ENCODE peak calls at places on chromosomes 13 and 19, in ten cellular contexts. One of them, this sample, is unnamed. For H3K4me1, the result is how much of the 10 kb centered on the place peaks cover.

GRCh38 chr19:49624967-49625910 is 14.7 kb downstream of the RRAS start:
- DNase-seq in heart right ventricle: no peak
- DNase-seq in DND-41: no peak
- DNase-seq in fibroblast of lung: no peak
- DNase-seq in tibial artery: no peak
- DNase-seq in A673: no peak
- DNase-seq in GM23338: no peak
- DNase-seq in MM.1S: no peak
- DNase-seq in psoas muscle: no peak
- DNase-seq in CD4-positive, CD25-positive, alpha-beta regulatory T cell: no peak
- DNase-seq in this sample: no peak

GRCh38 chr13:97567510-97568243 is 133.7 kb downstream of the RAP2A start:
- DNase-seq in psoas muscle: peak
- DNase-seq in GM23338: peak
- DNase-seq in A673: no peak
- DNase-seq in CD4-positive, CD25-positive, alpha-beta regulatory T cell: no peak
- DNase-seq in fibroblast of lung: peak
- DNase-seq in heart right ventricle: no peak
- DNase-seq in DND-41: no peak
- DNase-seq in tibial artery: peak
- DNase-seq in MM.1S: no peak
- DNase-seq in this sample: peak

GRCh38 chr19:47176627-47177090 is 46.0 kb downstream of the SAE1 start:
- DNase-seq in tibial artery: no peak
- DNase-seq in DND-41: no peak
- DNase-seq in heart right ventricle: peak
- DNase-seq in A673: no peak
- DNase-seq in CD4-positive, CD25-positive, alpha-beta regulatory T cell: peak
- DNase-seq in GM23338: no peak
- DNase-seq in MM.1S: no peak
- DNase-seq in psoas muscle: no peak
- DNase-seq in fibroblast of lung: peak
- DNase-seq in this sample: no peak

GRCh38 chr19:18045307-18046013 is 37.5 kb downstream of the ARRDC2 start:
- DNase-seq in DND-41: no peak
- DNase-seq in psoas muscle: no peak
- DNase-seq in A673: no peak
- DNase-seq in fibroblast of lung: no peak
- DNase-seq in MM.1S: peak
- DNase-seq in CD4-positive, CD25-positive, alpha-beta regulatory T cell: no peak
- DNase-seq in GM23338: no peak
- DNase-seq in heart right ventricle: no peak
- DNase-seq in tibial artery: no peak
- DNase-seq in this sample: no peak

GRCh38 chr13:55602784-55603183 is 1537.9 kb upstream of the PRR20A start:
- DNase-seq in psoas muscle: no peak
- DNase-seq in tibial artery: no peak
- DNase-seq in A673: no peak
- DNase-seq in GM23338: no peak
- DNase-seq in CD4-positive, CD25-positive, alpha-beta regulatory T cell: no peak
- DNase-seq in MM.1S: no peak
- DNase-seq in fibroblast of lung: no peak
- DNase-seq in heart right ventricle: no peak
- DNase-seq in DND-41: no peak
- DNase-seq in this sample: no peak

GRCh38 chr19:10159610-10160009 is 35.1 kb downstream of the DNMT1 start:
- DNase-seq in MM.1S: no peak
- DNase-seq in A673: no peak
- DNase-seq in tibial artery: no peak
- DNase-seq in GM23338: no peak
- DNase-seq in CD4-positive, CD25-positive, alpha-beta regulatory T cell: no peak
- DNase-seq in psoas muscle: no peak
- DNase-seq in fibroblast of lung: no peak
- DNase-seq in heart right ventricle: no peak
- DNase-seq in DND-41: no peak
- DNase-seq in this sample: no peak

GRCh38 chr19:12922959-12923358 is 3.9 kb upstream of the SYCE2 start:
- DNase-seq in tibial artery: no peak
- DNase-seq in A673: no peak
- DNase-seq in MM.1S: no peak
- DNase-seq in fibroblast of lung: no peak
- DNase-seq in psoas muscle: no peak
- DNase-seq in heart right ventricle: no peak
- DNase-seq in GM23338: no peak
- DNase-seq in CD4-positive, CD25-positive, alpha-beta regulatory T cell: no peak
- DNase-seq in DND-41: no peak
- DNase-seq in this sample: no peak

GRCh38 chr13:39159971-39160370 is 121.7 kb downstream of the NHLRC3 start:
- DNase-seq in fibroblast of lung: no peak
- DNase-seq in A673: no peak
- DNase-seq in tibial artery: no peak
- DNase-seq in GM23338: no peak
- DNase-seq in CD4-positive, CD25-positive, alpha-beta regulatory T cell: no peak
- DNase-seq in psoas muscle: no peak
- DNase-seq in MM.1S: no peak
- DNase-seq in heart right ventricle: no peak
- DNase-seq in DND-41: no peak
- DNase-seq in this sample: no peak

GRCh38 chr19:42132851-42133528 is 744 bp upstream of the POU2F2 start:
- DNase-seq in heart right ventricle: peak
- DNase-seq in fibroblast of lung: no peak
- DNase-seq in DND-41: peak
- DNase-seq in GM23338: peak
- DNase-seq in tibial artery: peak
- DNase-seq in CD4-positive, CD25-positive, alpha-beta regulatory T cell: peak
- DNase-seq in psoas muscle: peak
- DNase-seq in MM.1S: peak
- DNase-seq in A673: peak
- DNase-seq in this sample: no peak

GRCh38 chr13:32969516-32969941 is 46.7 kb upstream of the KL start:
- DNase-seq in psoas muscle: no peak
- DNase-seq in DND-41: no peak
- DNase-seq in fibroblast of lung: peak
- DNase-seq in A673: peak
- DNase-seq in tibial artery: no peak
- DNase-seq in CD4-positive, CD25-positive, alpha-beta regulatory T cell: no peak
- DNase-seq in heart right ventricle: peak
- DNase-seq in GM23338: no peak
- DNase-seq in MM.1S: no peak
- DNase-seq in this sample: peak
- H3K4me3 ChIP-seq in psoas muscle: peak
- H3K4me3 ChIP-seq in DND-41: no peak
- H3K4me3 ChIP-seq in fibroblast of lung: peak
- H3K4me3 ChIP-seq in A673: no peak
- H3K4me3 ChIP-seq in tibial artery: peak
- H3K4me3 ChIP-seq in CD4-positive, CD25-positive, alpha-beta regulatory T cell: no peak
- H3K4me3 ChIP-seq in heart right ventricle: no peak
- H3K4me3 ChIP-seq in GM23338: no peak
- H3K4me3 ChIP-seq in MM.1S: no peak
- H3K4me3 ChIP-seq in this sample: no peak

DNA sequence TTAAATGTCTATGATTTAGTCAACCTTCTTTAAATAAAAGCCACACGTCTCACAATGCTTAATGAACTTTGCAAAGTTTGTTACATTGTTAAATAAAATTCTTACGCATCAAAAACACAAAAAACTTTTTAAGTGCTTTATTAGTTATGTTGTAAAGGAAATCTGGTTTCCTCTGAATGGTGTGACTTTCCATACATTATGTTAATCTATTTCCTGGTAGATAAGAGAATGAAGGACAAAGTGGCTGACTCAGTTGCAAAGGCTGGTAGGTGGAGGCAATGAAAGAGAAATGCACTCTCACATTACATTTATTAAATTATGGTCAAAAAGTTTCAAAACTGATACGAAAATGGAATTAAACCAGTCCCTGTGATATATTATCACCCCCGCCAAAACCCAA is 15.9 kb downstream of the KLF12 start:
- DNase-seq in tibial artery: no peak
- DNase-seq in psoas muscle: no peak
- DNase-seq in GM23338: no peak
- DNase-seq in heart right ventricle: no peak
- DNase-seq in fibroblast of lung: no peak
- DNase-seq in MM.1S: no peak
- DNase-seq in CD4-positive, CD25-positive, alpha-beta regulatory T cell: no peak
- DNase-seq in DND-41: no peak
- DNase-seq in A673: peak
- DNase-seq in this sample: no peak
- H3K4me1 ChIP-seq in tibial artery: under half
- H3K4me1 ChIP-seq in psoas muscle: under half
- H3K4me1 ChIP-seq in GM23338: under half
- H3K4me1 ChIP-seq in heart right ventricle: under half
- H3K4me1 ChIP-seq in fibroblast of lung: under half
- H3K4me1 ChIP-seq in MM.1S: under half
- H3K4me1 ChIP-seq in CD4-positive, CD25-positive, alpha-beta regulatory T cell: under half
- H3K4me1 ChIP-seq in DND-41: under half
- H3K4me1 ChIP-seq in A673: under half
- H3K4me1 ChIP-seq in this sample: under half

GRCh38 chr13:75442736-75443234 is 39.2 kb downstream of the TBC1D4 start:
- DNase-seq in MM.1S: no peak
- DNase-seq in A673: no peak
- DNase-seq in CD4-positive, CD25-positive, alpha-beta regulatory T cell: no peak
- DNase-seq in GM23338: no peak
- DNase-seq in fibroblast of lung: peak
- DNase-seq in DND-41: no peak
- DNase-seq in heart right ventricle: no peak
- DNase-seq in tibial artery: no peak
- DNase-seq in psoas muscle: no peak
- DNase-seq in this sample: no peak
- H3K4me3 ChIP-seq in MM.1S: no peak
- H3K4me3 ChIP-seq in A673: no peak
- H3K4me3 ChIP-seq in CD4-positive, CD25-positive, alpha-beta regulatory T cell: no peak
- H3K4me3 ChIP-seq in GM23338: no peak
- H3K4me3 ChIP-seq in fibroblast of lung: no peak
- H3K4me3 ChIP-seq in DND-41: no peak
- H3K4me3 ChIP-seq in heart right ventricle: no peak
- H3K4me3 ChIP-seq in tibial artery: no peak
- H3K4me3 ChIP-seq in psoas muscle: peak
- H3K4me3 ChIP-seq in this sample: no peak

GRCh38 chr19:5953034-5953589 is 24.8 kb downstream of the RANBP3 start:
- DNase-seq in fibroblast of lung: peak
- DNase-seq in CD4-positive, CD25-positive, alpha-beta regulatory T cell: no peak
- DNase-seq in psoas muscle: no peak
- DNase-seq in heart right ventricle: no peak
- DNase-seq in DND-41: no peak
- DNase-seq in GM23338: no peak
- DNase-seq in MM.1S: no peak
- DNase-seq in tibial artery: no peak
- DNase-seq in A673: peak
- DNase-seq in this sample: no peak

GRCh38 chr19:5953680-5954213 is 24.2 kb downstream of the RANBP3 start:
- DNase-seq in DND-41: no peak
- DNase-seq in fibroblast of lung: no peak
- DNase-seq in psoas muscle: no peak
- DNase-seq in CD4-positive, CD25-positive, alpha-beta regulatory T cell: no peak
- DNase-seq in A673: peak
- DNase-seq in heart right ventricle: no peak
- DNase-seq in tibial artery: no peak
- DNase-seq in MM.1S: no peak
- DNase-seq in GM23338: no peak
- DNase-seq in this sample: no peak

GRCh38 chr19:5952193-5953033 is 25.5 kb downstream of the RANBP3 start:
- DNase-seq in GM23338: no peak
- DNase-seq in CD4-positive, CD25-positive, alpha-beta regulatory T cell: no peak
- DNase-seq in A673: no peak
- DNase-seq in fibroblast of lung: no peak
- DNase-seq in heart right ventricle: no peak
- DNase-seq in MM.1S: no peak
- DNase-seq in DND-41: no peak
- DNase-seq in psoas muscle: no peak
- DNase-seq in tibial artery: no peak
- DNase-seq in this sample: no peak

GRCh38 chr19:5955638-5955935 is 22.4 kb downstream of the RANBP3 start:
- DNase-seq in DND-41: no peak
- DNase-seq in A673: no peak
- DNase-seq in heart right ventricle: no peak
- DNase-seq in tibial artery: no peak
- DNase-seq in GM23338: no peak
- DNase-seq in MM.1S: no peak
- DNase-seq in CD4-positive, CD25-positive, alpha-beta regulatory T cell: no peak
- DNase-seq in fibroblast of lung: peak
- DNase-seq in psoas muscle: no peak
- DNase-seq in this sample: no peak

DNA sequence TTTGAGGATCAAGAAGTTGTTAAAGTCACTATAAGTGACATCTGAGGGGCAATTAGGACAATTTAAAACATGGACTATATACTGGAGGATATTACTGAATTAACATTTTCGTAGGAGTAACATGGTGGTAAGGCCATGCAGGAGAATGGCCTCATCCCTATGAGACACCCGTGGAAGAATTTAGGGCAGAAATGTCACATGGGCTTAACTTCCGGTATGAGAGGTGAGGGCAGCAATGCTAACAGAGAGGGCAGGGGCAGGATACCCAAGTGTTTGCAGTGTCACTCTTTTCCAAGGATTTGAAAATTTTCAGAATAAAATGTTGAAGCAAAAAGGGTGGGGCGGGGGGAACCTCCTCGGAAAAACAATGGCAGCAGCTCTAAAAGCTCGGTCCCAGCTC is 23.6 kb downstream of the RANBP3 start:
- DNase-seq in MM.1S: no peak
- DNase-seq in heart right ventricle: no peak
- DNase-seq in DND-41: no peak
- DNase-seq in CD4-positive, CD25-positive, alpha-beta regulatory T cell: no peak
- DNase-seq in tibial artery: no peak
- DNase-seq in fibroblast of lung: no peak
- DNase-seq in GM23338: no peak
- DNase-seq in A673: no peak
- DNase-seq in psoas muscle: no peak
- DNase-seq in this sample: no peak
- H3K4me1 ChIP-seq in MM.1S: under half
- H3K4me1 ChIP-seq in heart right ventricle: half or more
- H3K4me1 ChIP-seq in DND-41: under half
- H3K4me1 ChIP-seq in CD4-positive, CD25-positive, alpha-beta regulatory T cell: half or more
- H3K4me1 ChIP-seq in tibial artery: under half
- H3K4me1 ChIP-seq in fibroblast of lung: under half
- H3K4me1 ChIP-seq in GM23338: half or more
- H3K4me1 ChIP-seq in A673: under half
- H3K4me1 ChIP-seq in psoas muscle: half or more
- H3K4me1 ChIP-seq in this sample: under half

DNA sequence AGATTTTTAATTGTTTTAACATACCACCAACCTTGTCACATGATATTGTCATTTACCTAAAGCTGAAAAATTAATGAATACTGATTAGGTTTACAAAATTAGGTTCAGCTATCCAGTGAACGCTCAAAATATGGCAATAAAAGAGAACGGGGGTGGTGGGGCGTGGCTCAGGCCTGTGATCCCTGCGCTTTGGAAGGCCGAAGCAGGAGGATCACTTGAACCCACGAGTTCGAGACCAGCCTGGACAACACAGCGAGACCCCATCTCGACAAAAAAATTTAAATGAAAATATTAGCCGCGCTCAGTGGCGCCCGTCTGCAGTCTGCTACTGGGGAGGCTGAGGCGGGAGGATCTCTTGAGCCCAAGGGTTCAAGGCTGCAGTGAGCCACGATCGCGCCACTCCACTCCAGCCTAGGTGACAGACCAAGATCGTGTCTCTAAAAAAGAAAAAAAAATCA is 516 bp upstream of the FAM32A start:
- DNase-seq in heart right ventricle: no peak
- DNase-seq in fibroblast of lung: no peak
- DNase-seq in A673: no peak
- DNase-seq in GM23338: no peak
- DNase-seq in CD4-positive, CD25-positive, alpha-beta regulatory T cell: no peak
- DNase-seq in DND-41: no peak
- DNase-seq in psoas muscle: no peak
- DNase-seq in tibial artery: no peak
- DNase-seq in MM.1S: no peak
- DNase-seq in this sample: no peak
- H3K4me3 ChIP-seq in heart right ventricle: peak
- H3K4me3 ChIP-seq in fibroblast of lung: peak
- H3K4me3 ChIP-seq in A673: peak
- H3K4me3 ChIP-seq in GM23338: no peak
- H3K4me3 ChIP-seq in CD4-positive, CD25-positive, alpha-beta regulatory T cell: peak
- H3K4me3 ChIP-seq in DND-41: peak
- H3K4me3 ChIP-seq in psoas muscle: peak
- H3K4me3 ChIP-seq in tibial artery: peak
- H3K4me3 ChIP-seq in MM.1S: peak
- H3K4me3 ChIP-seq in this sample: peak

This sample was measured in right atrium auricular region.